ENCODE peak calls at places on chromosomes 5 and 9, in seven cellular contexts. Z is heart left ventricle; Y is CD8-positive, alpha-beta T cell; Q is H9; H is body of pancreas; J is glutamatergic neuron; L is WTC11. D is an unnamed sample.

GRCh38 chr9:91395106-91395552 is 28.5 kb downstream of the NFIL3 start:
- DNase-seq in Z (no peak), Y (no peak), Q (no peak), H (no peak), J (no peak), L (no peak), D (no peak)

GRCh38 chr9:100229561-100229960 is 123.2 kb downstream of the TEX10 start:
- DNase-seq in Z (no peak), Y (no peak), Q (no peak), H (no peak), J (no peak), L (no peak), D (no peak)

GRCh38 chr5:53090229-53090628 is 19.3 kb downstream of the MOCS2 start:
- DNase-seq in Z (no peak), Y (no peak), Q (no peak), H (no peak), J (no peak), L (no peak), D (no peak)

GRCh38 chr9:127424669-127424986 is 446 bp downstream of the ZNF79 start:
- DNase-seq in Z (no peak), Y (no peak), Q (no peak), H (no peak), J (no peak), L (no peak), D (no peak)

GRCh38 chr5:140339636-140340035 is 6.8 kb downstream of the HBEGF start:
- DNase-seq in Z (no peak), Y (no peak), Q (no peak), H (no peak), J (no peak), L (no peak), D (no peak)

GRCh38 chr9:127767909-127768331 is 10.5 kb downstream of the SH2D3C start:
- DNase-seq in Z (peak; percentile 64), Y (no peak), Q (no peak), H (no peak), J (peak; percentile 51), L (no peak), D (no peak)

GRCh38 chr5:134125195-134126015 is 10.9 kb downstream of the TCF7 start:
- DNase-seq in Z (peak; percentile 60), Y (no peak), Q (no peak), H (peak; percentile 76), J (no peak), L (no peak), D (no peak)

GRCh38 chr5:4411664-4412063 is 728.5 kb upstream of the ADAMTS16 start:
- DNase-seq in Z (no peak), Y (no peak), Q (no peak), H (no peak), J (no peak), L (no peak), D (no peak)

GRCh38 chr5:14234204-14234603 is 91.1 kb downstream of the TRIO start:
- DNase-seq in Z (no peak), Y (no peak), Q (no peak), H (no peak), J (no peak), L (no peak), D (no peak)

GRCh38 chr5:154478752-154479159 is 729 bp upstream of the HAND1 start:
- DNase-seq in Z (no peak), Y (no peak), Q (peak; percentile 79), H (no peak), J (no peak), L (peak; percentile 52), D (no peak)

GRCh38 chr5:126368239-126368812 is 54.9 kb upstream of the GRAMD2B start:
- DNase-seq in Z (no peak), Y (no peak), Q (peak; percentile 73), H (no peak), J (no peak), L (peak; percentile 44), D (no peak)

DNA sequence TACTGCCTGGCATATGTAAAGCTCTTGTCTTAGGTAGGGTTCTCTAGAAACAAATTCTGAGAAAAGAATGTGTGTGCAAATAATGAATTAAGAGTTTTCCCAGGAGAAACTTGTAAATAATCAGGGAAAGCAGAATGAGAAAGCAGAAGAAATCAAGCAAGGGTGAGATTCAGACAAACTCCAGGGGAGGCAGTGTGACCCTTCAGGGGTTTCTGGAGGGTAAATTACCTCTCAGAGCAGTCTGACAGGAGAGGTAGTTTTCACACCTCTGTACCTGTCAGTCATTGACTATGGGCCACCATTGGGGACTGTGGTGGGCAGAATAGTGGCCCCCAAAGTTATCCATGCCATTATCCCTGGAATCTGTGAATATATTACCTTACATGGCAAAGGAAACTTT is 124.6 kb downstream of the KCTD16 start:
- DNase-seq in Z (no peak), Y (no peak), Q (no peak), H (no peak), J (no peak), L (no peak), D (no peak)
- TF ChIP-seq CTCF in Z (no peak), Y (no peak), Q (peak; percentile 49), H (no peak), J (no peak), L (no peak), D (no peak)

GRCh38 chr5:93092349-93093105 is 488.5 kb downstream of the NR2F1-AS1 start:
- DNase-seq in Z (no peak), Y (no peak), Q (no peak), H (no peak), J (no peak), L (no peak), D (no peak)
- TF ChIP-seq CTCF in Z (no peak), Y (no peak), Q (no peak), H (no peak), J (no peak), L (no peak), D (no peak)

DNA sequence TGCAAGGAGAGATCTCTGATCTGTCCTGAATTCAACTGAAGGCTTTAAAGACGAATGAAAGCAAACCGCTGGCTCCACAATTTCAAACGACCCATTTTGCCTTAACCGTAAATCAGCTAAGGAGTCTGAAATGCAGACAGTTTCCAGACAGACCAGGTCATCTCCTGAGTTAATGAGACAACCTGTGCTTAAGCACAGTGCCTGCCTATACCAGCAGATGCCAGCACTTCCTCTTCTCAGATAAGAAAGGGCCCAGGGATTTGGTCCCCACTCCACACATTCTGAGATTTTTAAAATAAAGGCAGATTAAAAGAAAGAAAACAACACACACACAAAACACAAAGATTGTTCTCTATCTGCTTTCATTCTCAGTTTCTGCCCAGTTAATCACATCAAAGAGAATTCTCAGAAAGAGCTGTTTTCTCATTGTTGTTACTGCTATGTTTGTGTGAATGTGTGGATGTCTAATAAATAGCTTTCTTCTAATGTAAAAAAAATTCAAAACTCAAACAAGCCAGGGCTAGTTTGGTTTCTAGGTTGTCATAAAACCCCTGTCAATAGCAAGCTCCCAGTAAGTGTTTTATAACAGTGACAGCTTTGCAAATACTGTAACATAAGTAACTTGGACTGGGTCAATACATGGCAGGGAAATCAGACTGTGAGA is 157.7 kb upstream of the SLC24A2 start:
- DNase-seq in Z (no peak), Y (no peak), Q (no peak), H (no peak), J (no peak), L (no peak), D (no peak)
- TF ChIP-seq CTCF in Z (peak; percentile 6), Y (no peak), Q (peak; percentile 67), H (peak; percentile 43), J (peak; percentile 13), L (no peak), D (no peak)

DNA sequence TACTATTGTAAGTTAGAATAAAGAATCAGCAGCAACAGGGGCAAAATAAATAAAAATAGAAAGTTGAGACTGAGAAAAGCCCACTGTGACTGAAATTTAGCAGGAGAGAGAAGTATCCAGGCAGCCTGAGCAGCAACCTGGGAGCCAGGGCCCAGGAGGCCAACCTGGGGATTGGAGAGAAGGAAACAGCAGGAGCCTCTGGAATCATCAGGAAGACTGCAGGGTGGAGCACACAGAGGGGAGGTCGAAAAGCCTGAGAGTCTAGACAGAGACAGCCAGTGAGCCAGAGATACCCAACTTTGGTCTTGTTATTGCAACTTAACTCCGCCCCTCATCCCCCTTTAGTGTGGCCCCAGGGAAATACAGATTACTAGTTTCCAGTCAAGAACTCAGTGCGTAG is 98.6 kb downstream of the SLC1A3 start:
- DNase-seq in Z (no peak), Y (no peak), Q (no peak), H (no peak), J (no peak), L (no peak), D (no peak)
- TF ChIP-seq CTCF in Z (no peak), Y (no peak), Q (no peak), H (no peak), J (no peak), L (no peak), D (no peak)

GRCh38 chr5:109844695-109845094 is 155.0 kb downstream of the MAN2A1 start:
- DNase-seq in Z (no peak), Y (no peak), Q (no peak), H (no peak), J (no peak), L (no peak), D (no peak)

GRCh38 chr5:109838157-109838556 is 148.4 kb downstream of the MAN2A1 start:
- DNase-seq in Z (no peak), Y (no peak), Q (peak; percentile 39), H (no peak), J (no peak), L (no peak), D (no peak)

GRCh38 chr5:109849478-109850088 is 159.9 kb downstream of the MAN2A1 start:
- DNase-seq in Z (no peak), Y (no peak), Q (no peak), H (no peak), J (no peak), L (no peak), D (no peak)

GRCh38 chr5:109848130-109848529 is 158.4 kb downstream of the MAN2A1 start:
- DNase-seq in Z (no peak), Y (no peak), Q (no peak), H (no peak), J (no peak), L (no peak), D (no peak)

DNA sequence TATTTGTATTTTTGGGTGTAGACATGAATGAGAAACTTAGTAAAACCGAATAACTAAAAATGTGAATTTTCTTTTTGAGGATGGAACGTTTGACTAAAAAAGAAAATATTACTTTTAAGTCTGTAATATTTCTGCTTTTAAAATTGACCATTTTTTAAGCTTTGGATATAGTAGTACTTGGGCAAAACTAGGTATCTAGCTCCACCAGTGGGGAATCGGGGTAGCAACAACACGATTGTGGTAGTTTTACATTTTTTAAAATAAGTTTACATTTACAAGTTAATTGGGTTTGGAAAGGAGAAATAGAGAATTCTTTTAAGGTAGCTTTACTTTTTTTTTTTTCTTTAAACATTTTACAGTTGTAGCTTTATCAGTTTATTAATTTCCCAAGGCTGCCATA is 154.4 kb downstream of the MAN2A1 start:
- DNase-seq in Z (no peak), Y (no peak), Q (no peak), H (no peak), J (no peak), L (no peak), D (no peak)
- TF ChIP-seq CTCF in Z (no peak), Y (no peak), Q (peak; percentile 58), H (peak; percentile 22), J (no peak), L (no peak), D (no peak)

GRCh38 chr5:107043665-107044064 is 627.1 kb downstream of the EFNA5 start:
- DNase-seq in Z (no peak), Y (no peak), Q (no peak), H (no peak), J (no peak), L (no peak), D (no peak)
- TF ChIP-seq CTCF in Z (no peak), Y (no peak), Q (no peak), H (no peak), J (no peak), L (no peak), D (no peak)

GRCh38 chr9:132826131-132826530 is 52.0 kb downstream of the AK8 start:
- DNase-seq in Z (no peak), Y (no peak), Q (no peak), H (no peak), J (no peak), L (no peak), D (no peak)
- TF ChIP-seq CTCF in Z (no peak), Y (no peak), Q (no peak), H (no peak), J (no peak), L (no peak), D (no peak)